ENCODE peak calls at places on chromosomes 6 and 20, in seven cellular contexts. A is OCI-LY7, S is GM23338, M is PC-3, P is GM23248, K is SK-N-SH, O is MM.1S. Z is an unnamed sample.

GRCh38 chr6:83308833-83309232 is 115.7 kb downstream of the RWDD2A start:
- DNase-seq in A (no peak), S (no peak), M (no peak), P (no peak), K (no peak), O (no peak), Z (no peak)

GRCh38 chr6:6646859-6647258 is 58.3 kb downstream of the LY86 start:
- DNase-seq in A (peak), S (peak), M (no peak), P (no peak), K (no peak), O (no peak), Z (no peak)

GRCh38 chr20:33667245-33668086 is 723 bp downstream of the ACTL10 start:
- DNase-seq in A (peak), S (no peak), M (peak), P (no peak), K (peak), O (peak), Z (no peak)

GRCh38 chr6:139153876-139154275 is 19.0 kb downstream of the HECA start:
- DNase-seq in A (no peak), S (no peak), M (no peak), P (peak), K (no peak), O (no peak), Z (no peak)

GRCh38 chr20:10359621-10360040 is 74.4 kb downstream of the MKKS start:
- DNase-seq in A (no peak), S (no peak), M (peak), P (no peak), K (no peak), O (no peak), Z (no peak)

GRCh38 chr6:82196159-82196558 is 51.4 kb downstream of the IBTK start:
- DNase-seq in A (no peak), S (no peak), M (no peak), P (no peak), K (no peak), O (no peak), Z (no peak)

GRCh38 chr20:48605364-48606116 is 222.3 kb downstream of the PREX1 start:
- DNase-seq in A (no peak), S (no peak), M (no peak), P (no peak), K (no peak), O (no peak), Z (no peak)

GRCh38 chr6:70180904-70181599 is 121.8 kb downstream of the COL9A1 start:
- DNase-seq in A (no peak), S (no peak), M (peak), P (no peak), K (no peak), O (no peak), Z (no peak)

GRCh38 chr20:57435498-57436222 is 44.5 kb downstream of the RBM38 start:
- DNase-seq in A (peak), S (peak), M (peak), P (no peak), K (no peak), O (peak), Z (peak)

GRCh38 chr6:125301435-125302391 is at the start of gene HDDC2:
- DNase-seq in A (peak), S (peak), M (peak), P (peak), K (peak), O (peak), Z (peak)

GRCh38 chr6:159169557-159170332 is 545 bp downstream of the FNDC1 start:
- DNase-seq in A (no peak), S (peak), M (no peak), P (peak), K (peak), O (no peak), Z (no peak)

GRCh38 chr6:33696538-33697518 is 14.7 kb downstream of the UQCC2 start:
- DNase-seq in A (peak), S (no peak), M (peak), P (peak), K (peak), O (no peak), Z (no peak)

GRCh38 chr6:74166849-74167248 is 470.8 kb downstream of the CD109 start:
- DNase-seq in A (no peak), S (no peak), M (peak), P (peak), K (no peak), O (no peak), Z (no peak)

GRCh38 chr20:32304121-32304520 is 26.7 kb downstream of the KIF3B start:
- DNase-seq in A (no peak), S (no peak), M (no peak), P (no peak), K (no peak), O (no peak), Z (no peak)

GRCh38 chr6:36623547-36624459 is 29.6 kb downstream of the SRSF3 start:
- DNase-seq in A (peak), S (peak), M (peak), P (peak), K (peak), O (peak), Z (peak)

GRCh38 chr20:910840-911770 is 5.0 kb downstream of the ANGPT4 start:
- DNase-seq in A (no peak), S (no peak), M (no peak), P (peak), K (no peak), O (no peak), Z (no peak)

GRCh38 chr6:170260686-170261085 is 30.2 kb downstream of the DLL1 start:
- DNase-seq in A (peak), S (no peak), M (peak), P (no peak), K (no peak), O (no peak), Z (peak)

GRCh38 chr6:138535728-138536454 is 36.6 kb upstream of the NHSL1 start:
- DNase-seq in A (no peak), S (no peak), M (no peak), P (no peak), K (no peak), O (no peak), Z (no peak)

GRCh38 chr20:19992996-19993908 is 23.9 kb upstream of the NAA20 start:
- DNase-seq in A (no peak), S (peak), M (peak), P (peak), K (peak), O (no peak), Z (peak)

GRCh38 chr20:19996970-19997369 is 20.2 kb upstream of the NAA20 start:
- DNase-seq in A (no peak), S (no peak), M (no peak), P (no peak), K (no peak), O (no peak), Z (no peak)

GRCh38 chr20:19991826-19992225 is 25.3 kb upstream of the NAA20 start:
- DNase-seq in A (no peak), S (no peak), M (no peak), P (no peak), K (no peak), O (no peak), Z (no peak)

GRCh38 chr20:19995220-19995863 is 21.8 kb upstream of the NAA20 start:
- DNase-seq in A (peak), S (peak), M (peak), P (peak), K (peak), O (peak), Z (peak)

GRCh38 chr20:19993937-19994667 is 23.1 kb upstream of the NAA20 start:
- DNase-seq in A (no peak), S (no peak), M (peak), P (peak), K (no peak), O (no peak), Z (peak)
- TF ChIP-seq EZH2phosphoT487 in A (no peak), S (no peak), M (no peak), P (no peak), K (no peak), O (no peak), Z (no peak)

DNA sequence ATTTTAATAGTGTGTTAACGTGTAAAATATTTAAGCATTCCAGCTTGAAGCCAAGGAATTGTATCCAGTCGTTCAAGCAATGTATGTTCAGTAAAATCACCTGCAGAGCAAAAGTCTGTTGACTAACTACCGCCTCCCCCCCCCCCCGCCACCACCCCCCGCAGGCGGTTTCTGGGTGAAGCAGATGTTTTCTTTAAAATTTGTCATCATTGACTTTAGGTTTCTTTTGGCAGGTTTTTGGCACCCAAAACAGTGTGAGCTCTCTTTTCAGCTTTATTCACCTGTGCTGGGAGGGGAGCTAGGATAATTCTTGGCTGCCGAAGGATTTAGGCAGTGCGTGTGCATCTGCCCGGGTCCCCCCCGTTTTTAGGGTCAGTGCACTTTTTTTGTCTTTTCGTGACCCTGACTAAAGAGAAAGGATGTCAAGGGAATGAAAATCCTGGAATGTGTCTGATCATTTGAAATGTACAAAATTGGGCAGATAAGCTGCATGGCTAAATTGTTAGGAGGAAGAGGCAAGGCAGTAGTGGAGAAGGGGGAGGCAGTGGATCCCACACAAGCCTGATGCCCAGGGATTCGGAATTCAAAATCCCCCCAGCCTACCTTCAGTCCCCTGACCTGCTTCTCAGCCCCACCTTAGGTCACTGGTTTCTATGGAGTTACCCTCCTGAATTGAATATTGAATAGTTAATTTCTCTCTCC is 1.1 kb downstream of the EDN1 start:
- DNase-seq in A (no peak), S (no peak), M (peak), P (no peak), K (peak), O (no peak), Z (no peak)
- TF ChIP-seq EZH2phosphoT487 in A (no peak), S (no peak), M (no peak), P (no peak), K (no peak), O (no peak), Z (no peak)

DNA sequence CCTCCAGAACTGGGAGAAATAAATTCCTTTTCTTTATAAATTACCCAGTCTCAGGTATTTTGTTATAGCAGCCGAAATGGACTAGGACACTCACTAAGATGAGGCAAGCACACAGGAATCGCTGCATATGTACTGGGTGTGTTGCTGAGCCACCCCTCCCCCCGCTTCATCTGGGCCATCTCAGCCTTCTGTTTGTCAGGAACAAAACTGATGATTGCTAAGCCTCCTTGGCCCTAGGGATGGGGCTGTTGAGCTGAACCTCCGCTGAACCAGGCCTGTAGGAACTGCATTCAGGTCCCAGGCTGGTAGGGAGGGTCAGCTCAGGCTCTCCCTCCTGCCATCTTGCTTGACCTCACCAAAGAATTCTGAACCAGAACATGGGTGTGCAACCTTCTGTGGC is 108.6 kb downstream of the MAP3K7 start:
- DNase-seq in A (peak), S (peak), M (no peak), P (no peak), K (peak), O (no peak), Z (no peak)
- TF ChIP-seq EZH2phosphoT487 in A (no peak), S (no peak), M (no peak), P (no peak), K (no peak), O (no peak), Z (no peak)

DNA sequence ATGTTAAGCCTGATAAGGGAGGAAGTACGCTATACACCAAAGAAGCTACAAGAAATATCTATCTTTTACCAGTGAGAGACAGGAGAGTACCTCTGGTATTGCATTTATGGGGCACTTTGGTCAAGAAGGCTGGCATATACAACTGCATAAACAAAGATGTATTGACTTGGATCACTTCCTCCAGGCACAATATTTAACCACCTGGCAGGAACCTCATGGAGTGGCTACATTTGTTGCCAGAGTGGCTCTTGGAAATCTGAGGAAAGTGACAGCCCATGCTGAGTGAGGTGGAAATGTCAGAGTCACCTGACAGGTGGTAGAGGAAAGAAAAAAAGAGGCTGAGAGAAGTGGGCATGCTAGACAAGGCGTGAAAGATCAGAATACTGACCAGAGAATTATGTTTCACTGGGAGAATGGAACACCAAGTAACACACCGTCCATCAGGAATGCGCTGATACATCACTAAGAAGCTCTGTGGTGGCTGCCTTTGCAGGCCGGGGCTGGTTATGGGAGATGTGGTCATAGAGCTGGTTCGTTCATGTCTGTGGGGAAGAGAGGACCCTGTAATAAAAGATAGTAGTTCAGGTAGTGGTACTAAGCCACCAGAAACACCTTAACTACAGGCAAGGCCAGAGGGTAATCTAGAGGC is 61.4 kb upstream of the UFL1 start:
- DNase-seq in A (no peak), S (no peak), M (no peak), P (no peak), K (no peak), O (no peak), Z (no peak)
- TF ChIP-seq EZH2phosphoT487 in A (no peak), S (no peak), M (no peak), P (no peak), K (no peak), O (no peak), Z (no peak)

Z was measured in HCT116.